ENCODE peak calls at places on chromosomes 3 and 15, in nine cellular contexts. B is mammary epithelial cell; T is mesenchymal stem cell; X is naive thymus-derived CD4-positive, alpha-beta T cell; P is lower lobe of right lung; I is GM12864; H is ovary; C is GM12865; V is NT2/D1. N is an unnamed sample.

GRCh38 chr3:143825513-143825912 is 22.8 kb downstream of the SLC9A9 start:
- DNase-seq in P (no peak), B (no peak), I (no peak), V (no peak), C (peak), H (no peak), X (peak), T (no peak), N (peak)

GRCh38 chr3:12948371-12948770 is 107.0 kb upstream of the RPL32 start:
- DNase-seq in H (no peak), I (no peak), C (no peak), X (no peak), T (peak), P (no peak), B (peak), V (no peak), N (no peak)

GRCh38 chr15:100783760-100784492 is 95.7 kb upstream of the ALDH1A3 start:
- DNase-seq in I (no peak), T (no peak), X (no peak), P (no peak), B (no peak), C (no peak), H (no peak), V (no peak), N (no peak)

GRCh38 chr15:92616621-92617179 is 38.9 kb downstream of the FAM174B start:
- DNase-seq in I (no peak), V (no peak), T (no peak), B (no peak), X (no peak), C (no peak), P (no peak), H (peak), N (no peak)

GRCh38 chr15:90873998-90874605 is 5.7 kb downstream of the FURIN start:
- DNase-seq in C (no peak), X (no peak), P (peak), V (no peak), T (peak), B (no peak), I (no peak), H (no peak), N (no peak)

GRCh38 chr15:100866386-100867330 is 13.0 kb upstream of the ALDH1A3 start:
- DNase-seq in X (no peak), T (no peak), V (no peak), I (no peak), C (no peak), P (no peak), B (no peak), H (no peak), N (no peak)

GRCh38 chr3:138594150-138594934 is at the start of gene CEP70:
- DNase-seq in P (peak), V (peak), X (peak), C (peak), B (peak), H (peak), T (peak), I (peak), N (peak)

GRCh38 chr3:182501861-182502260 is 291.4 kb upstream of the ATP11B start:
- DNase-seq in I (no peak), X (no peak), V (no peak), H (no peak), B (no peak), T (no peak), C (no peak), P (no peak), N (no peak)

GRCh38 chr3:123331651-123332050 is 117.2 kb downstream of the ADCY5 start:
- DNase-seq in B (no peak), T (no peak), X (no peak), C (no peak), V (no peak), H (no peak), P (peak), I (no peak), N (no peak)

GRCh38 chr3:173411288-173412064 is 13.9 kb downstream of the NLGN1 start:
- DNase-seq in C (no peak), B (peak), H (no peak), V (no peak), P (peak), X (no peak), I (no peak), T (peak), N (no peak)

GRCh38 chr15:69997701-69998273 is 99.9 kb downstream of the TLE3 start:
- DNase-seq in X (no peak), T (peak), V (no peak), P (peak), H (no peak), B (peak), I (no peak), C (peak), N (no peak)

GRCh38 chr3:48556796-48557626 is at the start of gene PFKFB4:
- DNase-seq in B (peak), H (peak), C (peak), I (peak), P (peak), V (peak), T (peak), X (peak), N (peak)

GRCh38 chr3:48555949-48556795 is 431 bp downstream of the PFKFB4 start:
- DNase-seq in X (no peak), B (no peak), V (no peak), H (no peak), T (no peak), I (no peak), P (no peak), C (no peak), N (no peak)

GRCh38 chr3:48553886-48554845 is 2.4 kb downstream of the PFKFB4 start:
- DNase-seq in P (no peak), X (no peak), I (no peak), V (no peak), C (no peak), H (no peak), T (no peak), B (peak), N (no peak)

GRCh38 chr3:48552111-48552911 is 4.3 kb downstream of the PFKFB4 start:
- DNase-seq in T (no peak), I (no peak), B (no peak), X (no peak), C (no peak), H (no peak), V (no peak), P (no peak), N (no peak)

DNA sequence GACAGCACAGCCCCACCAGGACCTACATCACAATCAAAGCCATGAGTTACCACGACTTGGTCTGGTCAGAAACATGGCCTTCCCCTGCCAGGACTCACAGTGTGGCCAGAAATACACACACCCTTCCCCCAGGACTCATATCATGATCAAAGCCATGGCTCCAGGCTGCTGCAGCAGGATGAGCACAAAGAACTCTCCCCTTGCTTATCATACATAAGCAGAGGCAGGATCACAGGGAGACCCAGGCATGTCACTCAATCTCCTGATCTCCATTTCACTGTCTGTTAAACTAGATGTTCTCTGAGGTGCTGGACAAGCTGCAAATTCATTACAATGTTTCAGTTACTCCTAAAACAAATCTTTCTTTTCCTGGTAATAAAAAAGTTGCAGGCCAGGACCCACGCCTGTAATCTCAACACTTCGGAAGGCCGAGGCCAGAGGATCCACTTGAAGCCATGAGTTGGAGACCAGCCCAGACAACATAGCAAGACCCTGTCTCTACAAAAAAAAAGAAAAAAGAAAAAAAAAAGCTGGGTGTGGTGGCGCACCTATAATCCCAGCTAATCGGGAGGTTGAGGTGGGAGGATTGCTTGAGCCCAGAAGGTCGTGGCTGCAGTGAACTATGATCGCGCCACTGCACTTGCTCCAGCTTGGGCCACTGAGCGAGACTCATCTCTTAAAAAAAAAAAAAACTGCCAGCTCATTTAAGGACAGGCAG is 1.2 kb downstream of the PFKFB4 start:
- DNase-seq in H (no peak), T (no peak), I (no peak), B (no peak), V (no peak), P (no peak), X (no peak), C (no peak), N (no peak)
- H3K4me3 ChIP-seq in H (no peak), T (no peak), I (peak), B (no peak), V (peak), P (peak), X (no peak), C (peak), N (peak)

GRCh38 chr3:134652886-134653630 is 2.2 kb upstream of the KY start:
- DNase-seq in H (no peak), P (no peak), X (no peak), B (no peak), C (no peak), T (no peak), V (no peak), I (no peak), N (no peak)

GRCh38 chr3:134652409-134652831 is 1.6 kb upstream of the KY start:
- DNase-seq in P (no peak), I (no peak), H (no peak), C (peak), X (no peak), T (no peak), V (no peak), B (no peak), N (no peak)

GRCh38 chr3:134651347-134652041 is 672 bp upstream of the KY start:
- DNase-seq in X (no peak), P (no peak), T (no peak), V (no peak), I (no peak), B (no peak), H (peak), C (no peak), N (no peak)

GRCh38 chr3:134649106-134649705 is 1.6 kb downstream of the KY start:
- DNase-seq in B (no peak), T (no peak), H (no peak), I (no peak), V (no peak), X (no peak), C (no peak), P (no peak), N (no peak)

GRCh38 chr3:134650431-134651346 is at the start of gene KY:
- DNase-seq in C (no peak), V (peak), H (peak), I (no peak), P (peak), B (peak), T (peak), X (no peak), N (no peak)
- H3K4me3 ChIP-seq in C (no peak), V (peak), H (peak), I (no peak), P (peak), B (peak), T (peak), X (no peak), N (no peak)

GRCh38 chr15:34583399-34584320 is at the start of gene GOLGA8B:
- DNase-seq in X (peak), P (peak), H (peak), C (peak), B (peak), I (peak), V (peak), T (peak), N (peak)

GRCh38 chr15:34582461-34583357 is 742 bp downstream of the GOLGA8B start:
- DNase-seq in V (no peak), B (peak), P (no peak), T (peak), I (no peak), X (peak), C (peak), H (no peak), N (peak)

GRCh38 chr15:34584321-34584668 is 844 bp upstream of the GOLGA8B start:
- DNase-seq in V (no peak), P (no peak), T (no peak), H (no peak), C (no peak), B (peak), I (no peak), X (no peak), N (no peak)

GRCh38 chr15:34584996-34585395 is 1.5 kb upstream of the GOLGA8B start:
- DNase-seq in I (no peak), P (no peak), C (no peak), X (no peak), T (no peak), H (no peak), B (no peak), V (no peak), N (no peak)

GRCh38 chr15:34588046-34588674 is 4.7 kb upstream of the GOLGA8B start:
- DNase-seq in X (peak), H (peak), V (no peak), T (peak), I (no peak), B (peak), C (peak), P (no peak), N (peak)
- H3K4me3 ChIP-seq in X (no peak), H (peak), V (no peak), T (no peak), I (no peak), B (peak), C (peak), P (no peak), N (peak)

GRCh38 chr15:39834256-39834655 is 51.6 kb upstream of the FSIP1 start:
- DNase-seq in I (no peak), H (no peak), B (no peak), V (no peak), T (peak), X (no peak), C (no peak), P (no peak), N (no peak)
- H3K4me3 ChIP-seq in I (no peak), H (no peak), B (no peak), V (no peak), T (no peak), X (no peak), C (no peak), P (no peak), N (no peak)

DNA sequence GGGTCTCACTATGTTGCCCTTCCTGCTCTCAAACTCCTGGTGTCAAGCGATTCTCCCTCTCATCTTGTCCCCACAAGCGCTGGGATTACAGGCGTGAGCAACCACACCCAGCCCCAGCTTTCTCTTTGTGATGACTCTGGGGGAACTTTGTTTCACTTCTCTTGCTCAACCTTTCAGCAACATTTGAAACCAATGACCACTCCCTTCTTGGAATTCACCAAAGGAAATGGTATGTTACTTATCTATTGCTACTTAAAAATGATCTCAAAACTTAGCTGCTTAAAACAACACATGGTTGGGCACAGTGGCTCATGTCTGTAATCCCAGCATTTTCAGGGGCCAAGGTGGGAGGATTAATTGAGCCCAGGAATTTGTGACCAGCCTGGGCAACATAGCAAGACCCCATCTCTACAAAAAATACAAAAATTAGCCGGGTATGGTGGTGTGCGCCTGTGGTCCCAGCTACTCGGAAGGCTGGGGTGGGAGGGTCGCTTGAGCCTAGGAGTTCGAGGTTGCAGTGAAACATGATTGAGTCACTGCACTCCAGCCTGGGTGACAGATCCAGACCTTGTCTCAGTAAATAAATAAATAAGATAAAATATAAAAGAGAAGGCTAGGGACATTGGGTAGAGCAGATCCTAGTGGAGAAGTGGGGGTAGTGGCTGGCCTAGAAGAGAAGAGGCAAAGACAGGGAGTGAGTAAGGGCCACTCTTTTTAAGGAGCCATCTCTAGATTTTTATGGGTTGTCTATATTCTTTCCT is 10.3 kb upstream of the COPG1 start:
- DNase-seq in V (no peak), C (peak), I (no peak), H (no peak), P (peak), T (peak), B (peak), X (no peak), N (no peak)
- H3K4me3 ChIP-seq in V (no peak), C (no peak), I (no peak), H (no peak), P (no peak), T (no peak), B (no peak), X (peak), N (no peak)

GRCh38 chr15:81023483-81024264 is 23.0 kb downstream of the TLNRD1 start:
- DNase-seq in H (no peak), I (peak), P (peak), C (peak), B (no peak), T (peak), V (no peak), X (no peak), N (no peak)
- H3K4me3 ChIP-seq in H (no peak), I (peak), P (no peak), C (peak), B (no peak), T (no peak), V (no peak), X (no peak), N (no peak)

GRCh38 chr3:156488771-156489170 is 66.1 kb downstream of the SSR3 start:
- DNase-seq in V (no peak), B (no peak), H (no peak), C (no peak), I (no peak), X (no peak), P (no peak), T (peak), N (no peak)

GRCh38 chr3:156480949-156481348 is 74.0 kb downstream of the SSR3 start:
- DNase-seq in P (no peak), C (no peak), B (no peak), X (no peak), H (no peak), V (no peak), I (no peak), T (no peak), N (no peak)

GRCh38 chr3:156483002-156483401 is 71.9 kb downstream of the SSR3 start:
- DNase-seq in X (no peak), T (no peak), C (no peak), I (no peak), P (no peak), V (no peak), B (no peak), H (no peak), N (no peak)

GRCh38 chr3:156483426-156483825 is 71.5 kb downstream of the SSR3 start:
- DNase-seq in X (peak), I (peak), V (no peak), C (peak), B (peak), P (no peak), T (peak), H (no peak), N (peak)

GRCh38 chr3:156483961-156484787 is 70.7 kb downstream of the SSR3 start:
- DNase-seq in I (peak), C (peak), T (peak), X (peak), B (peak), V (no peak), P (no peak), H (peak), N (peak)
- H3K4me3 ChIP-seq in I (peak), C (peak), T (no peak), X (peak), B (no peak), V (no peak), P (no peak), H (no peak), N (no peak)